ENCODE peak calls at places on chromosome 20, in four cellular contexts. One of them, this sample, is unnamed.

GRCh38 chr20:8301655-8302054 is 169.6 kb downstream of the PLCB1 start:
- DNase-seq in astrocyte of the hippocampus: no peak
- DNase-seq in activated CD8-positive, alpha-beta memory T cell treated with anti-CD3 and anti-CD28 coated beads, Interleukin-2, amount 50 U/mL, for 48 hours: no peak
- DNase-seq in sigmoid colon: no peak
- DNase-seq in this sample: no peak

GRCh38 chr20:6533828-6534388 is 233.6 kb upstream of the BMP2 start:
- DNase-seq in astrocyte of the hippocampus: peak
- DNase-seq in activated CD8-positive, alpha-beta memory T cell treated with anti-CD3 and anti-CD28 coated beads, Interleukin-2, amount 50 U/mL, for 48 hours: no peak
- DNase-seq in sigmoid colon: no peak
- DNase-seq in this sample: no peak

GRCh38 chr20:51802170-51802745 is at the start of gene SALL4:
- DNase-seq in astrocyte of the hippocampus: peak
- DNase-seq in activated CD8-positive, alpha-beta memory T cell treated with anti-CD3 and anti-CD28 coated beads, Interleukin-2, amount 50 U/mL, for 48 hours: no peak
- DNase-seq in sigmoid colon: no peak
- DNase-seq in this sample: no peak

GRCh38 chr20:48603116-48603818 is 224.5 kb downstream of the PREX1 start:
- DNase-seq in astrocyte of the hippocampus: no peak
- DNase-seq in activated CD8-positive, alpha-beta memory T cell treated with anti-CD3 and anti-CD28 coated beads, Interleukin-2, amount 50 U/mL, for 48 hours: peak
- DNase-seq in sigmoid colon: peak
- DNase-seq in this sample: no peak

GRCh38 chr20:14414560-14414959 is 77.1 kb upstream of the FLRT3 start:
- DNase-seq in astrocyte of the hippocampus: no peak
- DNase-seq in activated CD8-positive, alpha-beta memory T cell treated with anti-CD3 and anti-CD28 coated beads, Interleukin-2, amount 50 U/mL, for 48 hours: no peak
- DNase-seq in sigmoid colon: no peak
- DNase-seq in this sample: no peak

GRCh38 chr20:5214826-5215225 is 88.0 kb downstream of the CDS2 start:
- DNase-seq in astrocyte of the hippocampus: no peak
- DNase-seq in activated CD8-positive, alpha-beta memory T cell treated with anti-CD3 and anti-CD28 coated beads, Interleukin-2, amount 50 U/mL, for 48 hours: no peak
- DNase-seq in sigmoid colon: no peak
- DNase-seq in this sample: no peak

GRCh38 chr20:59004493-59004762 is 2.6 kb downstream of the CTSZ start:
- DNase-seq in astrocyte of the hippocampus: no peak
- DNase-seq in activated CD8-positive, alpha-beta memory T cell treated with anti-CD3 and anti-CD28 coated beads, Interleukin-2, amount 50 U/mL, for 48 hours: no peak
- DNase-seq in sigmoid colon: peak
- DNase-seq in this sample: no peak

GRCh38 chr20:11520596-11520995 is 397.1 kb upstream of the BTBD3 start:
- DNase-seq in astrocyte of the hippocampus: peak
- DNase-seq in activated CD8-positive, alpha-beta memory T cell treated with anti-CD3 and anti-CD28 coated beads, Interleukin-2, amount 50 U/mL, for 48 hours: no peak
- DNase-seq in sigmoid colon: no peak
- DNase-seq in this sample: no peak

GRCh38 chr20:51335329-51335841 is 207.1 kb downstream of the NFATC2 start:
- DNase-seq in astrocyte of the hippocampus: peak
- DNase-seq in activated CD8-positive, alpha-beta memory T cell treated with anti-CD3 and anti-CD28 coated beads, Interleukin-2, amount 50 U/mL, for 48 hours: no peak
- DNase-seq in sigmoid colon: no peak
- DNase-seq in this sample: no peak

GRCh38 chr20:16821211-16822089 is 73.3 kb downstream of the OTOR start:
- DNase-seq in astrocyte of the hippocampus: peak
- DNase-seq in activated CD8-positive, alpha-beta memory T cell treated with anti-CD3 and anti-CD28 coated beads, Interleukin-2, amount 50 U/mL, for 48 hours: no peak
- DNase-seq in sigmoid colon: no peak
- DNase-seq in this sample: no peak

This sample was measured in tibial artery.